ENCODE peak calls at places on chromosomes 3 and 15, in four cellular contexts. Z is neuronal stem cell, P is mesendoderm, C is IMR-90. R is an unnamed sample.

GRCh38 chr15:77819271-77819806 is 186.6 kb upstream of the LINGO1 start:
- DNase-seq in Z (no peak), P (no peak), C (no peak), R (peak; percentile 7)

GRCh38 chr15:57743424-57743823 is 36.9 kb downstream of the POLR2M start:
- DNase-seq in C (no peak), P (peak; percentile 55), Z (no peak), R (no peak)

GRCh38 chr15:76339302-76340197 is 3.0 kb downstream of the ISL2 start:
- DNase-seq in P (peak; percentile 48), Z (peak; percentile 57), C (no peak), R (no peak)

GRCh38 chr3:45942051-45942825 is 1.0 kb upstream of the CXCR6 start:
- DNase-seq in Z (no peak), C (no peak), P (no peak), R (no peak)

GRCh38 chr3:42503957-42504333 is 1.5 kb downstream of the VIPR1 start:
- DNase-seq in P (no peak), C (no peak), Z (no peak), R (no peak)

GRCh38 chr3:118618247-118619040 is 416.2 kb downstream of the IGSF11 start:
- DNase-seq in C (no peak), Z (no peak), P (no peak), R (peak; percentile 60)

GRCh38 chr3:157531771-157532170 is 28.6 kb upstream of the VEPH1 start:
- DNase-seq in P (no peak), Z (no peak), C (peak; percentile 21), R (no peak)

GRCh38 chr3:152084441-152084840 is 184.3 kb upstream of the MBNL1 start:
- DNase-seq in P (no peak), Z (no peak), C (no peak), R (no peak)

GRCh38 chr15:49877117-49877860 is 241.7 kb downstream of the ATP8B4 start:
- DNase-seq in P (peak; percentile 38), C (peak; percentile 60), Z (no peak), R (no peak)

GRCh38 chr15:50905055-50905454 is 3.4 kb upstream of the AP4E1 start:
- DNase-seq in C (no peak), P (no peak), Z (no peak), R (no peak)

GRCh38 chr3:43378066-43378935 is 92.0 kb downstream of the SNRK start:
- DNase-seq in C (peak; percentile 38), Z (no peak), P (peak; percentile 71), R (peak; percentile 43)

GRCh38 chr3:101217458-101217849 is 102.9 kb downstream of the IMPG2 start:
- DNase-seq in C (no peak), Z (no peak), P (no peak), R (no peak)

GRCh38 chr3:180401226-180401625 is 200.7 kb upstream of the TTC14 start:
- DNase-seq in Z (no peak), P (no peak), C (peak; percentile 8), R (no peak)

GRCh38 chr3:12507871-12508281 is 23.6 kb downstream of the TSEN2 start:
- DNase-seq in Z (no peak), C (peak; percentile 73), P (no peak), R (peak; percentile 55)

GRCh38 chr15:28096411-28096719 is 2.8 kb downstream of the OCA2 start:
- DNase-seq in C (no peak), P (no peak), Z (no peak), R (no peak)

DNA sequence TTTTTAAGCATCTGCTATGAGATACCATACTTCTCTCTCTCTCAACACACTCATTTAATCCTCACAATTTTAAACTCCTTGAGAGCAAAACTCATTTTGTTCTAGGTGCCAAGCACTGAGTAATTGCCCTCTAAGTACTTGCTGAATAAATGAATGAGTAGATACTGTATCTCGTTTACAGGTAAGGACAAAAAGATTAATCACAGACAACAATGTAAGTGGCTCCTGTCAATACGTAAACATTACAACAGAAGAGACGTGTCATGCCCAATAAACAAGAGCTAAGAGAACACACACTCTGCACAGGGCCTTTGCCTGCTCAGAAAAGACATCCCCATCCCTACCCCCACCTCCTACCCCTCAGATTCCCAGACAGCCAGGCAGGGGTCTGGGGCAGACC is 59.8 kb downstream of the CHSY1 start:
- DNase-seq in P (no peak), Z (no peak), C (no peak), R (no peak)
- H3K9ac ChIP-seq in P (no peak overlapping the region), Z (no peak overlapping the region), C (peak overlapping the region; percentile 16), R (no peak overlapping the region)

GRCh38 chr3:76582632-76583378 is 457.1 kb upstream of the ROBO2 start:
- DNase-seq in C (peak; percentile 31), P (peak; percentile 2), Z (no peak), R (no peak)
- H3K4me2 ChIP-seq in C (no peak overlapping the region), P (no peak overlapping the region), Z (no peak overlapping the region), R (no peak overlapping the region)

DNA sequence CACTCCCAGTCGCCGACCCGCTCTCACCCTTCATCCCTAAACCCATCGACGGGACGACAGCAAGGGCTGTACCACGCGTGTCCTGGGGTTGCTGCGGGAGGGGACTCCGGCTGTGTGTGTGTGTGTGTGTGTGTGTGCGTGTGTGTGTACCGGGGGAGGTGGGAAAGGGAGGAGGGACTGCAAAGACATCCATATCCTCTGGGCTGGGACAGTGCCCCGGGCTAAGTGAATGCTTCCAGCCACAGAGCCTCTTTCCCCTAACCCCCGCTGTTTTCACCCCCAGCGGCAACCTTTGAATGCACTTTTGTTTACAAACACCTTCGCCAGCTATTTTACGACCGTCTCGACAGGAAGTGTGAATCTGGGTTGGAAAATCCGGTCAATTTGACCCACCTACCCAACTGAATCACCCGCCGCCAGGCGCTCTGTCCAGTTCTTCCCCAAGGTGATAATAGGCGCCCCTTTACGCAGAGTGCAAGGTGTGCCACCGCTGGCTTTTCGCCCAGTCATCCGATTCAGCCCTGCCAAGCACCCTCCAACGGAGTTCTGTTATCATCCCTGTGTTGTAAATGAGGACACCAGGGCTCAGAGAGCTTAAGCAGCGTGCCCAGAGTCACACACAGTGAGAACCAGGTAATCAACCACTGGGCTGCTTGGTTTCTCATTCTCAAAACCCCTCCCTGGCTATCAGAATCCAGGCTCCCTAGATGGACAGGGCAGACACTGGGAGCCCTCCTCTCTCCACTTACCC is 719 bp upstream of the AMOTL2 start:
- DNase-seq in P (peak; percentile 99), C (no peak), Z (no peak), R (peak; percentile 74)
- H3K9ac ChIP-seq in P (peak overlapping the region; percentile 82), C (peak overlapping the region; percentile 93), Z (peak overlapping the region; percentile 97), R (peak overlapping the region; percentile 64)

DNA sequence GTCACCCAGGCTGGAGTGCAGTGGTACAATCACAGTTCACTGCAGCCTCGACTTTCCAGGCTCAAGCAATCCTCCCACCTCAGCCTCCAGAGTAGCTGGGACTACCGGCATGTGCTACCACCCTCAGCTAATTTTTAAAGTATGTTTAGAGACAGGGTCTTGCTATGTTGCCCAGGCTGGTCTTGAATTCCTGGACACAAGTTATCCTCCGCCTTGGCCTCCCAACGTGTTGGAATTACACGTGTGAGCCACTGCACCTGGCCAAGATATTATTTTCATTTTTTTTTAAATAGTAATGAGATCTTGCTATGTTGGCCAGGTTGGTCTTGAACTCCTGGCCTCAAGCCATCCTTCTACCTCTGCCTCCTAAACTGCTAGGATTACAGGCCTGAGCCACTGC is 4.4 kb upstream of the MPI start:
- DNase-seq in Z (no peak), P (no peak), C (no peak), R (no peak)
- H3K4me2 ChIP-seq in Z (no peak overlapping the region), P (no peak overlapping the region), C (no peak overlapping the region), R (no peak overlapping the region)

DNA sequence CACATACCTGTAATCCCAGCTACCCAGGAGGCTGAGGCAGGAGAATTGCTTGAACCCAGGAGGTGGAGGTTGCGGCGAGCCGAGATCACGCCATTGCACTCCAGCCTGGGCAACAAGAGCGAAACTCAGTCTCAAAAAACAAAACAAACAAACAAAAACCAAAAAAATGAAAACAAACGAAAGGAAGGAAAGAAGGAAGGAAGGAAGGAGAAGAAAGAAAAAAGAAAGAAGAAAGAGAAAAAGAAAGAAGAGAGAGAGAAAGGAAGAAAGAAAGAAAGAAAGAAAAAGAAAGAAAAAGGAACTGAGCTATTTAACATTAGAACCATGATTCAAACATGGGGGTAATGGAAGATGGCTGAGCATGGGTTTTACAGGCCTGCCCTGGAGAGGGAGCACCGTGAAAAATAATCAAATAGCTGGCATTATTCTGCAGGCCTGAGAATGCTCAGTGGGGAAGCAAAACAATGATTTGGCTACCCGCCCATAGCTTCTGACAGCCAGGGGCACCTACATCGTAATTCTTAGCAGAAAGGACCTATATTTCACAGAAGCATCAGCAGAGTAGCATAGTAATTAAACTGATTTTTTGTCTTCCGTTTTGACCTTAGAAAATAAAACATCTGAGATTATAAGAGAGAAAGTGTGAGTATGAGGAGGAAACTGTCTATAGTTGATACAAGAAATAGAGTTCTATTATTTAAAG is 37.7 kb downstream of the BFSP2 start:
- DNase-seq in Z (no peak), P (no peak), C (peak; percentile 13), R (no peak)
- H3K9ac ChIP-seq in Z (no peak overlapping the region), P (no peak overlapping the region), C (no peak overlapping the region), R (no peak overlapping the region)

GRCh38 chr15:69997701-69998273 is 99.9 kb downstream of the TLE3 start:
- DNase-seq in P (no peak), C (peak; percentile 4), Z (no peak), R (peak; percentile 14)
- H3K4me2 ChIP-seq in P (no peak overlapping the region), C (no peak overlapping the region), Z (no peak overlapping the region), R (no peak overlapping the region)

GRCh38 chr15:45522931-45523331 is 376 bp upstream of the SLC30A4 start:
- DNase-seq in P (peak; percentile 46), Z (peak; percentile 41), C (peak; percentile 25), R (peak; percentile 35)

GRCh38 chr15:45521596-45522167 is 873 bp downstream of the SLC30A4 start:
- DNase-seq in C (no peak), Z (peak; percentile 1), P (no peak), R (peak; percentile 28)

GRCh38 chr15:45522179-45522930 is at the start of gene SLC30A4:
- DNase-seq in P (peak; percentile 40), Z (peak; percentile 48), C (peak; percentile 42), R (peak; percentile 49)
- H3K9ac ChIP-seq in P (peak within 1 kb of the TSS; percentile 54), Z (peak within 1 kb of the TSS; percentile 86), C (peak within 1 kb of the TSS; percentile 84), R (peak within 1 kb of the TSS; percentile 65)

GRCh38 chr3:66406841-66407240 is 94.0 kb downstream of the LRIG1 start:
- DNase-seq in Z (no peak), P (no peak), C (no peak), R (no peak)

GRCh38 chr3:66404246-66404645 is 96.6 kb downstream of the LRIG1 start:
- DNase-seq in Z (no peak), P (no peak), C (no peak), R (no peak)

GRCh38 chr3:66406186-66406585 is 94.6 kb downstream of the LRIG1 start:
- DNase-seq in P (no peak), Z (no peak), C (no peak), R (no peak)

GRCh38 chr3:66404903-66405700 is 95.7 kb downstream of the LRIG1 start:
- DNase-seq in Z (no peak), P (no peak), C (no peak), R (no peak)

DNA sequence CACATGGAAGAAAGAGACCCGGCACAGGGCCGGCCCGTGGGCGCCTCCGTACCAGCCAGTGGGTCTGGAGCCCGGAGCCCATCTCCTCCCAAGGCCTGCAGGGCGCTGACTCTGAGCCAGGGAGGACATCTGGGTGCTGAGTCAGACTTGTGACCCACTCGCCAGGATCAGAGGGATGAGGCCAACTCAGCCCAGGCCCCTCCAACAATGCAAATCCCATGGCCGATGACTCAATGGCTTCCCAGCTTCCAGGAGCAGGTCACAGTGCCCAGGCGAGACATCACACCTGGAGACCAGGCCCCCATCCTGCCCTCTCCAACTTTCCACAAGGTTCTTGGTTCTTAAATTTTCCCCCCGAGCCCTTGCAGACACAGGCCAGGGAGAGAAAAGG is 95.1 kb downstream of the LRIG1 start:
- DNase-seq in P (peak; percentile 42), Z (no peak), C (peak; percentile 94), R (no peak)
- H3K4me2 ChIP-seq in P (no peak overlapping the region), Z (no peak overlapping the region), C (no peak overlapping the region), R (no peak overlapping the region)

R was measured in mammary epithelial cell.